ENCODE peak calls at places on chromosomes 16 and 17, in eight cellular contexts. One of them, this sample, is unnamed.

GRCh38 chr17:15494821-15495220 is 27.4 kb upstream of the CDRT4 start:
- DNase-seq in NCI-H1930: no peak
- DNase-seq in EH: no peak
- DNase-seq in NCI-H2029 treated with DMSO at 0.1 percent for 48 hours: no peak
- DNase-seq in activated CD4-positive, alpha-beta T cell treated with anti-CD3 and anti-CD28 coated beads, Interleukin-2, amount 50 U/mL, for 24 hours: no peak
- DNase-seq in stimulated activated CD4-positive, alpha-beta T cell treated with anti-CD3 and anti-CD28 coated beads, Interleukin-2, amount 100 ng/mL, for 4 hours: no peak
- DNase-seq in stimulated activated CD8-positive, alpha-beta memory T cell treated with anti-CD3 and anti-CD28 coated beads, Interleukin-4, amount 100 ng/mL, for 4 hours: no peak
- DNase-seq in RWPE1: no peak
- DNase-seq in this sample: no peak

GRCh38 chr17:3732171-3732570 is 8.5 kb downstream of the HASPIN start:
- DNase-seq in activated CD4-positive, alpha-beta T cell treated with anti-CD3 and anti-CD28 coated beads, Interleukin-2, amount 50 U/mL, for 24 hours: no peak
- DNase-seq in NCI-H2029 treated with DMSO at 0.1 percent for 48 hours: no peak
- DNase-seq in RWPE1: no peak
- DNase-seq in stimulated activated CD4-positive, alpha-beta T cell treated with anti-CD3 and anti-CD28 coated beads, Interleukin-2, amount 100 ng/mL, for 4 hours: no peak
- DNase-seq in EH: peak
- DNase-seq in NCI-H1930: no peak
- DNase-seq in stimulated activated CD8-positive, alpha-beta memory T cell treated with anti-CD3 and anti-CD28 coated beads, Interleukin-4, amount 100 ng/mL, for 4 hours: no peak
- DNase-seq in this sample: no peak

GRCh38 chr17:73595068-73595865 is 49.0 kb downstream of the SDK2 start:
- DNase-seq in RWPE1: peak
- DNase-seq in EH: peak
- DNase-seq in NCI-H2029 treated with DMSO at 0.1 percent for 48 hours: no peak
- DNase-seq in stimulated activated CD4-positive, alpha-beta T cell treated with anti-CD3 and anti-CD28 coated beads, Interleukin-2, amount 100 ng/mL, for 4 hours: no peak
- DNase-seq in stimulated activated CD8-positive, alpha-beta memory T cell treated with anti-CD3 and anti-CD28 coated beads, Interleukin-4, amount 100 ng/mL, for 4 hours: no peak
- DNase-seq in activated CD4-positive, alpha-beta T cell treated with anti-CD3 and anti-CD28 coated beads, Interleukin-2, amount 50 U/mL, for 24 hours: no peak
- DNase-seq in NCI-H1930: no peak
- DNase-seq in this sample: peak

GRCh38 chr16:19704321-19705130 is 13.5 kb downstream of the KNOP1 start:
- DNase-seq in RWPE1: peak
- DNase-seq in EH: peak
- DNase-seq in stimulated activated CD8-positive, alpha-beta memory T cell treated with anti-CD3 and anti-CD28 coated beads, Interleukin-4, amount 100 ng/mL, for 4 hours: no peak
- DNase-seq in NCI-H1930: no peak
- DNase-seq in stimulated activated CD4-positive, alpha-beta T cell treated with anti-CD3 and anti-CD28 coated beads, Interleukin-2, amount 100 ng/mL, for 4 hours: no peak
- DNase-seq in activated CD4-positive, alpha-beta T cell treated with anti-CD3 and anti-CD28 coated beads, Interleukin-2, amount 50 U/mL, for 24 hours: no peak
- DNase-seq in NCI-H2029 treated with DMSO at 0.1 percent for 48 hours: no peak
- DNase-seq in this sample: no peak

GRCh38 chr16:22366889-22367288 is 7.5 kb downstream of the CDR2 start:
- DNase-seq in NCI-H1930: no peak
- DNase-seq in RWPE1: no peak
- DNase-seq in stimulated activated CD4-positive, alpha-beta T cell treated with anti-CD3 and anti-CD28 coated beads, Interleukin-2, amount 100 ng/mL, for 4 hours: no peak
- DNase-seq in NCI-H2029 treated with DMSO at 0.1 percent for 48 hours: no peak
- DNase-seq in stimulated activated CD8-positive, alpha-beta memory T cell treated with anti-CD3 and anti-CD28 coated beads, Interleukin-4, amount 100 ng/mL, for 4 hours: no peak
- DNase-seq in activated CD4-positive, alpha-beta T cell treated with anti-CD3 and anti-CD28 coated beads, Interleukin-2, amount 50 U/mL, for 24 hours: no peak
- DNase-seq in EH: no peak
- DNase-seq in this sample: no peak

GRCh38 chr17:21177401-21177800 is 36.6 kb downstream of the TMEM11 start:
- DNase-seq in RWPE1: no peak
- DNase-seq in stimulated activated CD4-positive, alpha-beta T cell treated with anti-CD3 and anti-CD28 coated beads, Interleukin-2, amount 100 ng/mL, for 4 hours: no peak
- DNase-seq in stimulated activated CD8-positive, alpha-beta memory T cell treated with anti-CD3 and anti-CD28 coated beads, Interleukin-4, amount 100 ng/mL, for 4 hours: no peak
- DNase-seq in activated CD4-positive, alpha-beta T cell treated with anti-CD3 and anti-CD28 coated beads, Interleukin-2, amount 50 U/mL, for 24 hours: no peak
- DNase-seq in EH: no peak
- DNase-seq in NCI-H1930: no peak
- DNase-seq in NCI-H2029 treated with DMSO at 0.1 percent for 48 hours: no peak
- DNase-seq in this sample: no peak

GRCh38 chr16:53085539-53086450 is 31.0 kb downstream of the CHD9 start:
- DNase-seq in NCI-H1930: no peak
- DNase-seq in activated CD4-positive, alpha-beta T cell treated with anti-CD3 and anti-CD28 coated beads, Interleukin-2, amount 50 U/mL, for 24 hours: no peak
- DNase-seq in NCI-H2029 treated with DMSO at 0.1 percent for 48 hours: no peak
- DNase-seq in RWPE1: no peak
- DNase-seq in stimulated activated CD4-positive, alpha-beta T cell treated with anti-CD3 and anti-CD28 coated beads, Interleukin-2, amount 100 ng/mL, for 4 hours: no peak
- DNase-seq in EH: peak
- DNase-seq in stimulated activated CD8-positive, alpha-beta memory T cell treated with anti-CD3 and anti-CD28 coated beads, Interleukin-4, amount 100 ng/mL, for 4 hours: no peak
- DNase-seq in this sample: no peak

GRCh38 chr17:76542984-76543383 is 3.1 kb downstream of the PRCD start:
- DNase-seq in NCI-H2029 treated with DMSO at 0.1 percent for 48 hours: no peak
- DNase-seq in stimulated activated CD4-positive, alpha-beta T cell treated with anti-CD3 and anti-CD28 coated beads, Interleukin-2, amount 100 ng/mL, for 4 hours: no peak
- DNase-seq in EH: no peak
- DNase-seq in NCI-H1930: no peak
- DNase-seq in RWPE1: no peak
- DNase-seq in stimulated activated CD8-positive, alpha-beta memory T cell treated with anti-CD3 and anti-CD28 coated beads, Interleukin-4, amount 100 ng/mL, for 4 hours: no peak
- DNase-seq in activated CD4-positive, alpha-beta T cell treated with anti-CD3 and anti-CD28 coated beads, Interleukin-2, amount 50 U/mL, for 24 hours: no peak
- DNase-seq in this sample: no peak

GRCh38 chr16:23131841-23132576 is 17.2 kb downstream of the USP31 start:
- DNase-seq in activated CD4-positive, alpha-beta T cell treated with anti-CD3 and anti-CD28 coated beads, Interleukin-2, amount 50 U/mL, for 24 hours: no peak
- DNase-seq in stimulated activated CD8-positive, alpha-beta memory T cell treated with anti-CD3 and anti-CD28 coated beads, Interleukin-4, amount 100 ng/mL, for 4 hours: no peak
- DNase-seq in NCI-H2029 treated with DMSO at 0.1 percent for 48 hours: peak
- DNase-seq in EH: peak
- DNase-seq in RWPE1: no peak
- DNase-seq in stimulated activated CD4-positive, alpha-beta T cell treated with anti-CD3 and anti-CD28 coated beads, Interleukin-2, amount 100 ng/mL, for 4 hours: no peak
- DNase-seq in NCI-H1930: no peak
- DNase-seq in this sample: no peak

GRCh38 chr16:69286941-69287713 is 24.0 kb upstream of the VPS4A start:
- DNase-seq in NCI-H2029 treated with DMSO at 0.1 percent for 48 hours: peak
- DNase-seq in stimulated activated CD8-positive, alpha-beta memory T cell treated with anti-CD3 and anti-CD28 coated beads, Interleukin-4, amount 100 ng/mL, for 4 hours: peak
- DNase-seq in RWPE1: peak
- DNase-seq in NCI-H1930: peak
- DNase-seq in stimulated activated CD4-positive, alpha-beta T cell treated with anti-CD3 and anti-CD28 coated beads, Interleukin-2, amount 100 ng/mL, for 4 hours: peak
- DNase-seq in activated CD4-positive, alpha-beta T cell treated with anti-CD3 and anti-CD28 coated beads, Interleukin-2, amount 50 U/mL, for 24 hours: peak
- DNase-seq in EH: peak
- DNase-seq in this sample: peak

GRCh38 chr17:77476920-77477805 is 336.4 kb downstream of the SEC14L1 start:
- DNase-seq in NCI-H2029 treated with DMSO at 0.1 percent for 48 hours: no peak
- DNase-seq in EH: peak
- DNase-seq in RWPE1: peak
- DNase-seq in activated CD4-positive, alpha-beta T cell treated with anti-CD3 and anti-CD28 coated beads, Interleukin-2, amount 50 U/mL, for 24 hours: no peak
- DNase-seq in NCI-H1930: no peak
- DNase-seq in stimulated activated CD4-positive, alpha-beta T cell treated with anti-CD3 and anti-CD28 coated beads, Interleukin-2, amount 100 ng/mL, for 4 hours: no peak
- DNase-seq in stimulated activated CD8-positive, alpha-beta memory T cell treated with anti-CD3 and anti-CD28 coated beads, Interleukin-4, amount 100 ng/mL, for 4 hours: no peak
- DNase-seq in this sample: no peak

GRCh38 chr16:84807776-84808175 is 12.0 kb upstream of the CRISPLD2 start:
- DNase-seq in NCI-H2029 treated with DMSO at 0.1 percent for 48 hours: no peak
- DNase-seq in RWPE1: no peak
- DNase-seq in NCI-H1930: no peak
- DNase-seq in stimulated activated CD8-positive, alpha-beta memory T cell treated with anti-CD3 and anti-CD28 coated beads, Interleukin-4, amount 100 ng/mL, for 4 hours: no peak
- DNase-seq in stimulated activated CD4-positive, alpha-beta T cell treated with anti-CD3 and anti-CD28 coated beads, Interleukin-2, amount 100 ng/mL, for 4 hours: no peak
- DNase-seq in activated CD4-positive, alpha-beta T cell treated with anti-CD3 and anti-CD28 coated beads, Interleukin-2, amount 50 U/mL, for 24 hours: no peak
- DNase-seq in EH: no peak
- DNase-seq in this sample: no peak

GRCh38 chr16:26729917-26730541 is 336.7 kb upstream of the C16orf82 start:
- DNase-seq in NCI-H2029 treated with DMSO at 0.1 percent for 48 hours: no peak
- DNase-seq in RWPE1: no peak
- DNase-seq in activated CD4-positive, alpha-beta T cell treated with anti-CD3 and anti-CD28 coated beads, Interleukin-2, amount 50 U/mL, for 24 hours: no peak
- DNase-seq in NCI-H1930: no peak
- DNase-seq in stimulated activated CD8-positive, alpha-beta memory T cell treated with anti-CD3 and anti-CD28 coated beads, Interleukin-4, amount 100 ng/mL, for 4 hours: no peak
- DNase-seq in stimulated activated CD4-positive, alpha-beta T cell treated with anti-CD3 and anti-CD28 coated beads, Interleukin-2, amount 100 ng/mL, for 4 hours: no peak
- DNase-seq in EH: no peak
- DNase-seq in this sample: no peak

GRCh38 chr16:78235168-78235800 is 135.8 kb downstream of the WWOX start:
- DNase-seq in EH: peak
- DNase-seq in RWPE1: peak
- DNase-seq in stimulated activated CD4-positive, alpha-beta T cell treated with anti-CD3 and anti-CD28 coated beads, Interleukin-2, amount 100 ng/mL, for 4 hours: peak
- DNase-seq in NCI-H2029 treated with DMSO at 0.1 percent for 48 hours: no peak
- DNase-seq in activated CD4-positive, alpha-beta T cell treated with anti-CD3 and anti-CD28 coated beads, Interleukin-2, amount 50 U/mL, for 24 hours: peak
- DNase-seq in stimulated activated CD8-positive, alpha-beta memory T cell treated with anti-CD3 and anti-CD28 coated beads, Interleukin-4, amount 100 ng/mL, for 4 hours: peak
- DNase-seq in NCI-H1930: peak
- DNase-seq in this sample: peak

GRCh38 chr16:67158637-67159600 is 790 bp downstream of the TRADD start:
- DNase-seq in RWPE1: no peak
- DNase-seq in EH: peak
- DNase-seq in NCI-H1930: no peak
- DNase-seq in stimulated activated CD4-positive, alpha-beta T cell treated with anti-CD3 and anti-CD28 coated beads, Interleukin-2, amount 100 ng/mL, for 4 hours: peak
- DNase-seq in NCI-H2029 treated with DMSO at 0.1 percent for 48 hours: no peak
- DNase-seq in stimulated activated CD8-positive, alpha-beta memory T cell treated with anti-CD3 and anti-CD28 coated beads, Interleukin-4, amount 100 ng/mL, for 4 hours: peak
- DNase-seq in activated CD4-positive, alpha-beta T cell treated with anti-CD3 and anti-CD28 coated beads, Interleukin-2, amount 50 U/mL, for 24 hours: peak
- DNase-seq in this sample: peak